ENCODE peak calls at places on chromosomes 1 and 21, in ten cellular contexts. O is upper lobe of left lung, Q is esophagus muscularis mucosa, I is transverse colon, L is SK-N-SH, Y is H1, X is sigmoid colon, U is stomach, N is K562, T is HepG2. H is an unnamed sample.

GRCh38 chr1:40394456-40395172 is 21.1 kb downstream of the SMAP2 start:
- DNase-seq in O (no peak), Q (no peak), I (no peak), L (no peak), Y (no peak), X (no peak), U (no peak), N (no peak), T (no peak), H (no peak)

GRCh38 chr1:40783001-40783905 is at the start of gene KCNQ4:
- DNase-seq in O (peak), Q (no peak), I (peak), L (peak), Y (peak), X (peak), U (peak), N (peak), T (no peak), H (no peak)

GRCh38 chr1:59768752-59769411 is 45.9 kb upstream of the HOOK1 start:
- DNase-seq in O (no peak), Q (no peak), I (no peak), L (no peak), Y (no peak), X (no peak), U (peak), N (no peak), T (peak), H (no peak)

GRCh38 chr1:53246261-53247134 is 8.2 kb upstream of the MAGOH start:
- DNase-seq in O (no peak), Q (no peak), I (no peak), L (no peak), Y (no peak), X (no peak), U (no peak), N (no peak), T (no peak), H (no peak)

GRCh38 chr1:223486366-223486765 is 93.2 kb downstream of the CCDC185 start:
- DNase-seq in O (no peak), Q (no peak), I (no peak), L (peak), Y (no peak), X (no peak), U (no peak), N (no peak), T (peak), H (no peak)

GRCh38 chr1:230278871-230279582 is 147.1 kb downstream of the PGBD5 start:
- DNase-seq in O (peak), Q (no peak), I (no peak), L (no peak), Y (no peak), X (peak), U (no peak), N (no peak), T (no peak), H (peak)

GRCh38 chr1:232622378-232622777 is 7.6 kb downstream of the SIPA1L2 start:
- DNase-seq in O (no peak), Q (no peak), I (peak), L (no peak), Y (no peak), X (no peak), U (no peak), N (no peak), T (no peak), H (no peak)

GRCh38 chr1:156060937-156061636 is at the start of gene RAB25:
- DNase-seq in O (peak), Q (no peak), I (peak), L (no peak), Y (peak), X (no peak), U (peak), N (no peak), T (no peak), H (no peak)

GRCh38 chr1:182444497-182444896 is 5.4 kb upstream of the RGSL1 start:
- DNase-seq in O (no peak), Q (no peak), I (no peak), L (no peak), Y (peak), X (no peak), U (no peak), N (no peak), T (no peak), H (no peak)

GRCh38 chr1:20112279-20113000 is 6.9 kb downstream of the PLA2G2D start:
- DNase-seq in O (no peak), Q (no peak), I (no peak), L (no peak), Y (no peak), X (peak), U (no peak), N (no peak), T (peak), H (peak)

GRCh38 chr1:243440406-243440805 is 184.6 kb downstream of the SDCCAG8 start:
- DNase-seq in O (no peak), Q (no peak), I (no peak), L (no peak), Y (no peak), X (no peak), U (no peak), N (no peak), T (no peak), H (no peak)

DNA sequence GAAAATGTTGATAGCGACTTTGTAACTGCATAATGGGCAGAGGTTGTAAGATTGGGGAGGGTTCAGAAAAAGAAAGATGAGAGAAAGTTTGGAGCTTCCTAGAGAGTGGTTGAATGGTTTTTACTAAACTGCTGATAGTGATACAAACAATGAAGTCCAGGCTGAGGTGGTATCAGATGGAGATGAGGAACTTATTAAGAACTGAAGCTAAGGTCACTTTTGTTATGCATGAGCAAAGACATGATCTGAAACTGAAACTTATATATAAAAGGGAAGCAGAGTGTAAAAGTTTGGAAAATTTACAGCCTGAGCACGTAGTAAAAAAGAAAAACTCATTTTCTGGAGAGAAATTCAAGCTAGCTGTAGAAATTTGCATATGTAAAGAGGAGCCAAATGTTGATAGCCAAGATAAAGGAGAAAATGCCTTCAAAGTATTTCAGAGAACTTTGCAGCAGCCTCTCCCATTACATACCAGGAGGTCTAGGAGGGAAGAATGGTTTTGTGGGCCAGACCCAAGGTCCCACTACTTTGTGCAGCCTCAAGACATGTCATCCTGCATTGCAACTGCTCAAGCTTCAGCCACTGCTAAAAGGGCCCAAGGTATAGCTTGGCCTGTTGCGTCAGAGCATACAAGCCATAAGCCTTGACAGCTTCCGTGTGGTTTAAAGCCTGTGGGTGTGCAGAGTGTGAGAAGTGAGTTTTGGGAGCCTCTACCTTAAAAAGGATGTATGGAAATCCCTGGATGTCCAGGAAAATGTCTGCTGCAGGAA is 843.9 kb downstream of the AMY1C start:
- DNase-seq in O (no peak), Q (no peak), I (no peak), L (no peak), Y (no peak), X (no peak), U (no peak), N (no peak), T (no peak), H (no peak)
- TF ChIP-seq EP300 in O (no peak), Q (no peak), I (no peak), L (no peak), Y (no peak), X (no peak), U (no peak), N (no peak), T (no peak), H (no peak)

DNA sequence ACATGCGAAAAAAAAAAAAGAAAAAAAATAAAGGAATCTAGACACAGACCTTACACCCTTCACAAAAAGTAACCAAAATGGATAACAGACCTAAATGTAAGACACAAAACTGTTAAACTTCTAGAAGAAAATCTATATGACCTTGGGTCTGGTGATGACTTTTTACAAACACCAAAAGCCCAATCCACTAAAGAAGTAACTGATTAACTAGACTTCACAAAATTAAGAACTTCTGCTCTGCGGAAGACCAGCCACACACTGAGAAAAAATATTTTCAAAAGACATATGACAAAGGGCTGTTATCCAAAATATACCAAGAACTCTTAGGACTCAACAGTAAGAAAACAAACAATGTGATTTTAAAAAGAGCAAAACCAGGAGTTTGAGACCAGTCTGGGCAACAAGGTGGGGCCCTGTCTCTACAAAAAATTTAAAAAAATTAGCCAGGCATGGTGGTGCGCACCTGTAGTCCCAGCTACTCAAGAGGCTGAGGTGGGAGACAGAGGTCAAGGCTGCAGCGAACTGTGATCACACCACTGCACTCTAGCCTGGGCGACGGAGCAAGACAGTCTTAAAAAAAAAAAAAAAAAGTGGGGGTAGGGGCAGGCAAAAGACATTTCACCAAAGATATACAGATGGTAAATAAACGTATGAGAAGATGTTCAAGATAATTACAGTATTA is 9.8 kb downstream of the PARP1 start:
- DNase-seq in O (no peak), Q (no peak), I (no peak), L (no peak), Y (no peak), X (no peak), U (no peak), N (no peak), T (no peak), H (no peak)
- TF ChIP-seq POLR2AphosphoS5 in O (no peak), Q (no peak), I (no peak), L (no peak), Y (no peak), X (no peak), U (no peak), N (no peak), T (no peak), H (no peak)

DNA sequence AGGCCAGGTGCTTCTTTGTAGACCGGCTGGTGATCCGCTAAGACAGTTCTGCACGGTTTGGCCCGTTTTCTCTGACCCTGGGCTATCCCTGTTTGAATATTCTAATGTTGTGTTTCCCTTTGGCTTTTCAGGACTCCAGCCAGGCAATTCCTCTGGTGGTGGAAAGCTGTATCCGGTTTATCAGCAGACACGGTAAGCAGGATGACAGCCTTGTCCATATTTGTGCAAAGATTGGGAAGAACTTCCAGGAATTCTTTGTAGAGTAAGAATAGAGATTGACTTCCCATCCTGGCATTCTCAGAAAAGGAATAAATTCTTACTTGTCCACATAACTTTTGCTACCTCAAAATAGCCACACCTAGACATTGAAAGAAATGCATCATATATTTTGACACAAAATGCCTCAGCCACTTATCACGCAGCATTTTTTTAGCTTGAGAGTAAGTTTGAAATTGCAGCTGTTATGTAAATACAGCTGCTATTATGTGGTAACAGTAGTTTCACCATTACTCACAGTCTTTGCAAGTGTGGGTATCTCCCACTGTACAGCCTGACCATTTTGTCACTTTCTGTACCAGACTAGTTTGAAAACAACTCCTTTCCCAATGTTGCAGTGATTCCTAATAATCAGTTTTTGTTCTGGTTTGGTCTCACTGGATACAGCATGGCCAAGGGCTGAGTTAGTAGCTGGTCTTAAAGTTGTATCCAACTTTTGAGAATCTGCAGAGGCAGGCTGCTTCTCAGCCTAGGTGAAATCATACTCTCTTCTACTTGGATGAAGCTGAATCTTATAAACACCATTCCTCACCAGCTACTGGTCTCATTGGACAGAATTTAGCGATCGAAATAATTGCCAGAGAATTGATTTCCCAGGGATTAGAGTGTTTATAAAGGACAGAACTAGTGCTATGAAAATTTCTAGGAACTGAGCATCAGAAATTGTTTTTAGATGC is 40.0 kb upstream of the IKBKE start:
- DNase-seq in O (no peak), Q (no peak), I (no peak), L (no peak), Y (no peak), X (no peak), U (no peak), N (no peak), T (no peak), H (no peak)
- H3K27ac ChIP-seq in O (peak), Q (peak), I (peak), L (no peak), Y (no peak), X (peak), U (peak), N (no peak), T (no peak), H (no peak)

GRCh38 chr1:162381941-162382750 is 618 bp downstream of the C1orf226 start:
- DNase-seq in O (no peak), Q (no peak), I (peak), L (no peak), Y (no peak), X (peak), U (no peak), N (no peak), T (no peak), H (no peak)
- TF ChIP-seq EP300 in O (no peak), Q (no peak), I (no peak), L (no peak), Y (no peak), X (no peak), U (no peak), N (no peak), T (no peak), H (no peak)

DNA sequence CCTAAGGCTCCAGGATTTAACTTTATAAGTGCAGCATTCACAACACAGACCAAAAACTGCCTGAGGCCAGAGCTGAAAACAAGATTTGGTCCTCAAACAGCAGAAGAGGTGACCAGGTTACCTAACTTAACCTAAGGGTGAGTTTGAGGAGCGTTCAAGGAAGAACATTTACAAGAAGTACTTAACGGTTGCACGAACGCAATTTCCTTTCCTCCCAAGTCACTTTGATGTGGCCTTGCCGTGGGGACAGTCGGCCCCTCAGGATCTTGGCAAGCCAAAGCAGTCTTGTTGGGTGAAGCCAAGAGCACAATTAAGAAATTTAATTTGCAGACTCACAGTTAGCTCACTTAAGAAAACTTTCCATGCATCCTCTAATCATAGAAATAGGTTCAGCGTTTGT is 202.6 kb upstream of the COA6 start:
- DNase-seq in O (peak), Q (peak), I (no peak), L (no peak), Y (no peak), X (no peak), U (no peak), N (no peak), T (no peak), H (no peak)
- TF ChIP-seq POLR2AphosphoS5 in O (no peak), Q (no peak), I (no peak), L (no peak), Y (no peak), X (no peak), U (no peak), N (no peak), T (no peak), H (no peak)

DNA sequence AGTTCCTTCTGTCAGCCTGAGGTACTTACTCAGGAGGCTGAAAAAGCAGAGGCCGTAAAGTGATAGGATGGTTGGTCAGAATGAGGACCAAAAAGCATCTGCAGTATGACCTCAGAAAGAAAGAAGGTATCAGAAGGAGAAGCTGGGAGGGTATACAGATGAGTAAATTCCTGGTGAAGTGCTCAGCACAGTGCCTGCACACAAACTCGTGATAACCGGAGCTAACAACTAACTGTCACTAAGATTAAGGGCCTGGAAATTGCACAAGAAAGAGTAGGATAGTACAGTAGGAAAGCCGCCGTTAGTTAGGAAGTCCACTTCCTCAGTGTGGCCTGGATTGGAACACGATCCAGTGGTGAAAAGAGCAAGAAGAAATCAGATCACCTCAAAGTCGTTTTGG is 62.6 kb downstream of the VPS26C start:
- DNase-seq in O (no peak), Q (no peak), I (no peak), L (no peak), Y (no peak), X (no peak), U (no peak), N (no peak), T (no peak), H (no peak)
- H3K27ac ChIP-seq in O (no peak), Q (no peak), I (no peak), L (no peak), Y (no peak), X (no peak), U (no peak), N (no peak), T (no peak), H (no peak)

GRCh38 chr1:240005997-240006650 is 85.6 kb upstream of the FMN2 start:
- DNase-seq in O (no peak), Q (no peak), I (no peak), L (no peak), Y (no peak), X (no peak), U (no peak), N (no peak), T (no peak), H (no peak)

GRCh38 chr1:240000634-240001033 is 91.0 kb upstream of the FMN2 start:
- DNase-seq in O (no peak), Q (no peak), I (no peak), L (no peak), Y (no peak), X (no peak), U (no peak), N (no peak), T (no peak), H (no peak)

GRCh38 chr1:240001177-240001740 is 90.4 kb upstream of the FMN2 start:
- DNase-seq in O (no peak), Q (no peak), I (no peak), L (no peak), Y (no peak), X (no peak), U (no peak), N (no peak), T (no peak), H (no peak)

GRCh38 chr1:240008298-240008697 is 83.4 kb upstream of the FMN2 start:
- DNase-seq in O (no peak), Q (no peak), I (peak), L (no peak), Y (no peak), X (no peak), U (no peak), N (no peak), T (no peak), H (no peak)

GRCh38 chr1:240004086-240004749 is 87.5 kb upstream of the FMN2 start:
- DNase-seq in O (no peak), Q (no peak), I (no peak), L (peak), Y (peak), X (no peak), U (no peak), N (peak), T (no peak), H (no peak)
- TF ChIP-seq EP300 in O (no peak), Q (no peak), I (no peak), L (no peak), Y (no peak), X (no peak), U (no peak), N (no peak), T (no peak), H (no peak)